ENCODE peak calls at places on chromosomes 4 and X, in five cellular contexts. H is cardiac muscle cell; O is mucosa of descending colon; M is T47D; Q is stimulated activated CD4-positive, alpha-beta T cell treated with anti-CD3 and anti-CD28 coated beads, Interleukin-12 subunit alpha, Interleukin-12 subunit beta, amount 100 ng/mL, for 4 hours. E is an unnamed sample.

GRCh38 chr4:151284534-151285245 is 7.7 kb downstream of the PRSS48 start:
- DNase-seq in H (no peak), O (no peak), M (no peak), Q (no peak), E (peak)

GRCh38 chr4:16450724-16451123 is 224.5 kb upstream of the TAPT1 start:
- DNase-seq in H (no peak), O (no peak), M (no peak), Q (no peak), E (peak)

GRCh38 chr4:77074961-77075855 is 581 bp downstream of the CCNI start:
- DNase-seq in H (peak), O (peak), M (peak), Q (peak), E (peak)

GRCh38 chrX:49877397-49878101 is 1.7 kb upstream of the USP27X start:
- DNase-seq in H (no peak), O (no peak), M (no peak), Q (no peak), E (no peak)

GRCh38 chrX:27775984-27776383 is 31.8 kb upstream of the MAGEB10 start:
- DNase-seq in H (no peak), O (no peak), M (no peak), Q (no peak), E (no peak)

GRCh38 chr4:74258949-74259348 is 49.3 kb upstream of the EPGN start:
- DNase-seq in H (no peak), O (peak), M (no peak), Q (no peak), E (peak)

GRCh38 chr4:163902417-163902816 is 407.9 kb downstream of the TMA16 start:
- DNase-seq in H (no peak), O (no peak), M (no peak), Q (no peak), E (no peak)

GRCh38 chr4:1043658-1044468 is 32.4 kb downstream of the FGFRL1 start:
- DNase-seq in H (no peak), O (peak), M (no peak), Q (no peak), E (peak)

GRCh38 chr4:158610790-158611189 is 60.9 kb downstream of the C4orf46 start:
- DNase-seq in H (no peak), O (no peak), M (no peak), Q (no peak), E (peak)

GRCh38 chr4:94533405-94534223 is 81.9 kb downstream of the PDLIM5 start:
- DNase-seq in H (no peak), O (no peak), M (no peak), Q (no peak), E (peak)

GRCh38 chrX:57227691-57228090 is 58.8 kb upstream of the FAAH2 start:
- DNase-seq in H (no peak), O (no peak), M (no peak), Q (no peak), E (no peak)

GRCh38 chr4:37601527-37601926 is 84.6 kb downstream of the RELL1 start:
- DNase-seq in H (no peak), O (peak), M (peak), Q (no peak), E (peak)

GRCh38 chr4:71441186-71442169 is 102.7 kb downstream of the SLC4A4 start:
- DNase-seq in H (no peak), O (no peak), M (no peak), Q (no peak), E (no peak)

GRCh38 chrX:110442631-110443030 is 84.0 kb downstream of the RTL9 start:
- DNase-seq in H (peak), O (peak), M (peak), Q (no peak), E (peak)

GRCh38 chr4:142959156-142959555 is 113.1 kb upstream of the INPP4B start:
- DNase-seq in H (no peak), O (no peak), M (no peak), Q (no peak), E (no peak)

GRCh38 chrX:1511829-1512228 is 25.2 kb downstream of the P2RY8 start:
- DNase-seq in H (no peak), O (no peak), M (no peak), Q (no peak), E (no peak)